ENCODE peak calls at places on chromosome 14, in eight cellular contexts. One of them, this sample, is unnamed.

GRCh38 chr14:104603623-104604401 is 760 bp downstream of the TMEM179 start:
- DNase-seq in tibial artery: peak; percentile 60
- DNase-seq in lower lobe of right lung: peak; percentile 28
- DNase-seq in neuronal stem cell: no peak
- DNase-seq in PC-3: no peak
- DNase-seq in right cardiac atrium: no peak
- DNase-seq in keratinocyte: no peak
- DNase-seq in breast epithelium: no peak
- DNase-seq in this sample: no peak

GRCh38 chr14:86675059-86675458 is 1145.1 kb downstream of the FLRT2 start:
- DNase-seq in keratinocyte: no peak
- DNase-seq in neuronal stem cell: no peak
- DNase-seq in lower lobe of right lung: no peak
- DNase-seq in PC-3: no peak
- DNase-seq in tibial artery: no peak
- DNase-seq in breast epithelium: no peak
- DNase-seq in right cardiac atrium: no peak
- DNase-seq in this sample: no peak

GRCh38 chr14:88209273-88209672 is 113.8 kb downstream of the KCNK10 start:
- DNase-seq in PC-3: no peak
- DNase-seq in neuronal stem cell: no peak
- DNase-seq in right cardiac atrium: no peak
- DNase-seq in tibial artery: no peak
- DNase-seq in lower lobe of right lung: no peak
- DNase-seq in breast epithelium: no peak
- DNase-seq in keratinocyte: no peak
- DNase-seq in this sample: no peak

GRCh38 chr14:51897791-51898190 is 37.4 kb downstream of the GNG2 start:
- DNase-seq in keratinocyte: no peak
- DNase-seq in right cardiac atrium: no peak
- DNase-seq in breast epithelium: no peak
- DNase-seq in tibial artery: no peak
- DNase-seq in lower lobe of right lung: no peak
- DNase-seq in neuronal stem cell: no peak
- DNase-seq in PC-3: no peak
- DNase-seq in this sample: no peak

GRCh38 chr14:105501504-105502291 is 10.7 kb downstream of the TEDC1 start:
- DNase-seq in right cardiac atrium: no peak
- DNase-seq in tibial artery: peak; percentile 52
- DNase-seq in lower lobe of right lung: no peak
- DNase-seq in keratinocyte: no peak
- DNase-seq in PC-3: no peak
- DNase-seq in neuronal stem cell: no peak
- DNase-seq in breast epithelium: no peak
- DNase-seq in this sample: no peak

GRCh38 chr14:96267916-96268315 is 11.9 kb downstream of the BDKRB1 start:
- DNase-seq in lower lobe of right lung: no peak
- DNase-seq in breast epithelium: no peak
- DNase-seq in tibial artery: no peak
- DNase-seq in neuronal stem cell: no peak
- DNase-seq in PC-3: peak; percentile 42
- DNase-seq in right cardiac atrium: no peak
- DNase-seq in keratinocyte: no peak
- DNase-seq in this sample: no peak

GRCh38 chr14:54794796-54795195 is 107.8 kb downstream of the GCH1 start:
- DNase-seq in tibial artery: no peak
- DNase-seq in keratinocyte: no peak
- DNase-seq in right cardiac atrium: no peak
- DNase-seq in neuronal stem cell: no peak
- DNase-seq in lower lobe of right lung: no peak
- DNase-seq in breast epithelium: no peak
- DNase-seq in PC-3: no peak
- DNase-seq in this sample: peak; percentile 21

GRCh38 chr14:104321151-104322130 is 183.1 kb downstream of the KIF26A start:
- DNase-seq in right cardiac atrium: no peak
- DNase-seq in breast epithelium: no peak
- DNase-seq in lower lobe of right lung: peak; percentile 42
- DNase-seq in PC-3: no peak
- DNase-seq in keratinocyte: no peak
- DNase-seq in tibial artery: peak; percentile 62
- DNase-seq in neuronal stem cell: no peak
- DNase-seq in this sample: peak; percentile 35

GRCh38 chr14:50615566-50615965 is 52.5 kb downstream of the SAV1 start:
- DNase-seq in keratinocyte: no peak
- DNase-seq in breast epithelium: no peak
- DNase-seq in lower lobe of right lung: no peak
- DNase-seq in neuronal stem cell: no peak
- DNase-seq in right cardiac atrium: no peak
- DNase-seq in tibial artery: no peak
- DNase-seq in PC-3: no peak
- DNase-seq in this sample: no peak

GRCh38 chr14:69133206-69134125 is 19.5 kb downstream of the DCAF5 start:
- DNase-seq in breast epithelium: no peak
- DNase-seq in keratinocyte: no peak
- DNase-seq in lower lobe of right lung: no peak
- DNase-seq in PC-3: peak; percentile 54
- DNase-seq in neuronal stem cell: no peak
- DNase-seq in tibial artery: no peak
- DNase-seq in right cardiac atrium: no peak
- DNase-seq in this sample: no peak

GRCh38 chr14:89013698-89014569 is 189.5 kb downstream of the TTC8 start:
- DNase-seq in right cardiac atrium: no peak
- DNase-seq in tibial artery: no peak
- DNase-seq in neuronal stem cell: no peak
- DNase-seq in PC-3: no peak
- DNase-seq in lower lobe of right lung: no peak
- DNase-seq in breast epithelium: no peak
- DNase-seq in keratinocyte: no peak
- DNase-seq in this sample: no peak

GRCh38 chr14:94485944-94486841 is 10.2 kb upstream of the SERPINA9 start:
- DNase-seq in tibial artery: no peak
- DNase-seq in PC-3: peak; percentile 42
- DNase-seq in right cardiac atrium: peak; percentile 64
- DNase-seq in lower lobe of right lung: peak; percentile 66
- DNase-seq in keratinocyte: no peak
- DNase-seq in neuronal stem cell: peak; percentile 76
- DNase-seq in breast epithelium: peak; percentile 59
- DNase-seq in this sample: peak; percentile 95

GRCh38 chr14:37034410-37035285 is 137.8 kb downstream of the SLC25A21 start:
- DNase-seq in tibial artery: no peak
- DNase-seq in neuronal stem cell: no peak
- DNase-seq in keratinocyte: no peak
- DNase-seq in PC-3: no peak
- DNase-seq in lower lobe of right lung: no peak
- DNase-seq in breast epithelium: no peak
- DNase-seq in right cardiac atrium: no peak
- DNase-seq in this sample: no peak

GRCh38 chr14:87386453-87386980 is 606.5 kb downstream of the GALC start:
- DNase-seq in PC-3: no peak
- DNase-seq in keratinocyte: no peak
- DNase-seq in tibial artery: no peak
- DNase-seq in breast epithelium: no peak
- DNase-seq in neuronal stem cell: no peak
- DNase-seq in lower lobe of right lung: no peak
- DNase-seq in right cardiac atrium: no peak
- DNase-seq in this sample: no peak

GRCh38 chr14:68649461-68650189 is 143.2 kb downstream of the ZFP36L1 start:
- DNase-seq in right cardiac atrium: no peak
- DNase-seq in PC-3: no peak
- DNase-seq in tibial artery: peak; percentile 31
- DNase-seq in keratinocyte: no peak
- DNase-seq in lower lobe of right lung: no peak
- DNase-seq in breast epithelium: peak; percentile 12
- DNase-seq in neuronal stem cell: no peak
- DNase-seq in this sample: peak; percentile 17

GRCh38 chr14:89618309-89618708 is 201.3 kb upstream of the FOXN3 start:
- DNase-seq in tibial artery: no peak
- DNase-seq in keratinocyte: no peak
- DNase-seq in PC-3: peak; percentile 11
- DNase-seq in right cardiac atrium: no peak
- DNase-seq in lower lobe of right lung: no peak
- DNase-seq in breast epithelium: no peak
- DNase-seq in neuronal stem cell: no peak
- DNase-seq in this sample: no peak

GRCh38 chr14:58280954-58281787 is 17.2 kb upstream of the ARID4A start:
- DNase-seq in lower lobe of right lung: no peak
- DNase-seq in PC-3: peak; percentile 49
- DNase-seq in keratinocyte: peak; percentile 30
- DNase-seq in neuronal stem cell: no peak
- DNase-seq in right cardiac atrium: peak; percentile 39
- DNase-seq in breast epithelium: no peak
- DNase-seq in tibial artery: no peak
- DNase-seq in this sample: no peak

GRCh38 chr14:89365071-89365801 is 51.8 kb downstream of the FOXN3 start:
- DNase-seq in right cardiac atrium: no peak
- DNase-seq in PC-3: no peak
- DNase-seq in keratinocyte: no peak
- DNase-seq in tibial artery: no peak
- DNase-seq in lower lobe of right lung: no peak
- DNase-seq in neuronal stem cell: no peak
- DNase-seq in breast epithelium: no peak
- DNase-seq in this sample: no peak

GRCh38 chr14:76939015-76939742 is 89.3 kb downstream of the IRF2BPL start:
- DNase-seq in tibial artery: no peak
- DNase-seq in PC-3: no peak
- DNase-seq in right cardiac atrium: no peak
- DNase-seq in keratinocyte: no peak
- DNase-seq in breast epithelium: no peak
- DNase-seq in lower lobe of right lung: no peak
- DNase-seq in neuronal stem cell: no peak
- DNase-seq in this sample: no peak

GRCh38 chr14:25887251-25887908 is 710.5 kb downstream of the NOVA1 start:
- DNase-seq in neuronal stem cell: no peak
- DNase-seq in tibial artery: no peak
- DNase-seq in breast epithelium: no peak
- DNase-seq in keratinocyte: no peak
- DNase-seq in right cardiac atrium: no peak
- DNase-seq in lower lobe of right lung: no peak
- DNase-seq in PC-3: peak; percentile 40
- DNase-seq in this sample: no peak

GRCh38 chr14:65010211-65010931 is 23.7 kb downstream of the FNTB start:
- DNase-seq in lower lobe of right lung: no peak
- DNase-seq in neuronal stem cell: no peak
- DNase-seq in PC-3: no peak
- DNase-seq in tibial artery: no peak
- DNase-seq in keratinocyte: no peak
- DNase-seq in right cardiac atrium: no peak
- DNase-seq in breast epithelium: no peak
- DNase-seq in this sample: no peak

GRCh38 chr14:62015945-62016344 is 253.7 kb downstream of the SNAPC1 start:
- DNase-seq in tibial artery: no peak
- DNase-seq in PC-3: peak; percentile 35
- DNase-seq in breast epithelium: no peak
- DNase-seq in keratinocyte: no peak
- DNase-seq in neuronal stem cell: no peak
- DNase-seq in lower lobe of right lung: no peak
- DNase-seq in right cardiac atrium: no peak
- DNase-seq in this sample: no peak

GRCh38 chr14:72546359-72547035 is 347.4 kb downstream of the DPF3 start:
- DNase-seq in right cardiac atrium: no peak
- DNase-seq in lower lobe of right lung: no peak
- DNase-seq in breast epithelium: no peak
- DNase-seq in tibial artery: no peak
- DNase-seq in neuronal stem cell: no peak
- DNase-seq in keratinocyte: no peak
- DNase-seq in PC-3: no peak
- DNase-seq in this sample: no peak

GRCh38 chr14:89015016-89015415 is 190.6 kb downstream of the TTC8 start:
- DNase-seq in neuronal stem cell: no peak
- DNase-seq in keratinocyte: no peak
- DNase-seq in PC-3: peak; percentile 47
- DNase-seq in right cardiac atrium: no peak
- DNase-seq in breast epithelium: no peak
- DNase-seq in lower lobe of right lung: no peak
- DNase-seq in tibial artery: no peak
- DNase-seq in this sample: no peak

GRCh38 chr14:93045211-93045674 is 70.5 kb downstream of the ITPK1 start:
- DNase-seq in breast epithelium: no peak
- DNase-seq in keratinocyte: no peak
- DNase-seq in right cardiac atrium: no peak
- DNase-seq in tibial artery: no peak
- DNase-seq in neuronal stem cell: peak; percentile 60
- DNase-seq in lower lobe of right lung: no peak
- DNase-seq in PC-3: no peak
- DNase-seq in this sample: peak; percentile 89
- H3K4me1 ChIP-seq in breast epithelium: no peaks in the 10 kb centered on the region
- H3K4me1 ChIP-seq in keratinocyte: peaks cover 77% of the 10 kb centered on the region
- H3K4me1 ChIP-seq in right cardiac atrium: peaks cover 36% of the 10 kb centered on the region
- H3K4me1 ChIP-seq in tibial artery: peaks cover 57% of the 10 kb centered on the region
- H3K4me1 ChIP-seq in neuronal stem cell: peaks cover 51% of the 10 kb centered on the region
- H3K4me1 ChIP-seq in lower lobe of right lung: peaks cover 77% of the 10 kb centered on the region
- H3K4me1 ChIP-seq in PC-3: peaks cover 83% of the 10 kb centered on the region
- H3K4me1 ChIP-seq in this sample: peaks cover 37% of the 10 kb centered on the region

GRCh38 chr14:91554535-91555332 is 44.6 kb upstream of the PPP4R3A start:
- DNase-seq in neuronal stem cell: no peak
- DNase-seq in PC-3: no peak
- DNase-seq in breast epithelium: no peak
- DNase-seq in lower lobe of right lung: no peak
- DNase-seq in keratinocyte: no peak
- DNase-seq in tibial artery: no peak
- DNase-seq in right cardiac atrium: no peak
- DNase-seq in this sample: peak; percentile 51

GRCh38 chr14:91555531-91555930 is 45.4 kb upstream of the PPP4R3A start:
- DNase-seq in breast epithelium: no peak
- DNase-seq in keratinocyte: no peak
- DNase-seq in neuronal stem cell: no peak
- DNase-seq in lower lobe of right lung: no peak
- DNase-seq in PC-3: no peak
- DNase-seq in tibial artery: no peak
- DNase-seq in right cardiac atrium: no peak
- DNase-seq in this sample: no peak
- H3K27ac ChIP-seq in breast epithelium: no peak overlapping the region
- H3K27ac ChIP-seq in keratinocyte: no peak overlapping the region
- H3K27ac ChIP-seq in neuronal stem cell: no peak overlapping the region
- H3K27ac ChIP-seq in lower lobe of right lung: no peak overlapping the region
- H3K27ac ChIP-seq in PC-3: no peak overlapping the region
- H3K27ac ChIP-seq in tibial artery: no peak overlapping the region
- H3K27ac ChIP-seq in right cardiac atrium: no peak overlapping the region
- H3K27ac ChIP-seq in this sample: no peak overlapping the region

DNA sequence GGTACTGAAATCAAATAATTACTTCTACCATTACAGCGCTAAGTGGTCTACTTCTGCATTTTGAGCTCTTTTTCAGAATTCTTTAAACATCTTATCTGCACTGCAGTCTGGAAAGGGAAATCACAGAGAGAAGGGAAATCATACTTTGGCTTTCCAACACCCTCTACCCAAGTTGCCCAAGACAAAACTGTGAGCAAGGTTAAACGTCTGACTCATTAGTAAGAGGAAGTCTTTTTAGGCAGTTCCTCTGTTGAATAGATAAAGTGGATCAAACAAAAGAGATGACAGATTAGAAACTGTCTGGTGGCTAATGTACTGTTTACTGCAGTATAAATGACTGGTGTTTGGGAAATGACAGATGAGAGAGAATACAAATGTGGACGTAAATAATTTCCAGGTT is 858.1 kb downstream of the NRXN3 start:
- DNase-seq in keratinocyte: no peak
- DNase-seq in right cardiac atrium: no peak
- DNase-seq in PC-3: peak; percentile 30
- DNase-seq in neuronal stem cell: no peak
- DNase-seq in breast epithelium: no peak
- DNase-seq in tibial artery: no peak
- DNase-seq in lower lobe of right lung: no peak
- DNase-seq in this sample: no peak
- H3K4me1 ChIP-seq in keratinocyte: no peaks in the 10 kb centered on the region
- H3K4me1 ChIP-seq in right cardiac atrium: no peaks in the 10 kb centered on the region
- H3K4me1 ChIP-seq in PC-3: peaks cover 9% of the 10 kb centered on the region
- H3K4me1 ChIP-seq in neuronal stem cell: no peaks in the 10 kb centered on the region
- H3K4me1 ChIP-seq in breast epithelium: no peaks in the 10 kb centered on the region
- H3K4me1 ChIP-seq in tibial artery: no peaks in the 10 kb centered on the region
- H3K4me1 ChIP-seq in lower lobe of right lung: no peaks in the 10 kb centered on the region
- H3K4me1 ChIP-seq in this sample: no peaks in the 10 kb centered on the region

GRCh38 chr14:90803249-90803648 is 13.0 kb downstream of the TTC7B start:
- DNase-seq in PC-3: no peak
- DNase-seq in neuronal stem cell: no peak
- DNase-seq in lower lobe of right lung: no peak
- DNase-seq in breast epithelium: no peak
- DNase-seq in tibial artery: no peak
- DNase-seq in keratinocyte: no peak
- DNase-seq in right cardiac atrium: no peak
- DNase-seq in this sample: no peak
- H3K27ac ChIP-seq in PC-3: no peak overlapping the region
- H3K27ac ChIP-seq in neuronal stem cell: no peak overlapping the region
- H3K27ac ChIP-seq in lower lobe of right lung: peak overlapping the region; percentile 68
- H3K27ac ChIP-seq in breast epithelium: no peak overlapping the region
- H3K27ac ChIP-seq in tibial artery: no peak overlapping the region
- H3K27ac ChIP-seq in keratinocyte: no peak overlapping the region
- H3K27ac ChIP-seq in right cardiac atrium: peak overlapping the region; percentile 49
- H3K27ac ChIP-seq in this sample: no peak overlapping the region